ENCODE peak calls at places on chromosomes 3 and 15, in ten cellular contexts. V is lung, S is psoas muscle, H is pancreas, Y is Panc1, Z is PC-3, L is IMR-90, J is right cardiac atrium, T is cardiac muscle cell, I is body of pancreas. A is an unnamed sample.

GRCh38 chr3:103085465-103085864 is 650.6 kb downstream of the ZPLD1 start:
- DNase-seq in V (no peak), S (no peak), H (no peak), Y (no peak), Z (no peak), L (no peak), J (no peak), T (peak; percentile 3), I (no peak), A (no peak)

GRCh38 chr3:143654906-143655305 is 193.4 kb downstream of the SLC9A9 start:
- DNase-seq in V (no peak), S (no peak), H (no peak), Y (no peak), Z (no peak), L (no peak), J (no peak), T (no peak), I (no peak), A (no peak)

GRCh38 chr15:71892335-71892734 is 82.0 kb downstream of the NR2E3 start:
- DNase-seq in V (no peak), S (no peak), H (no peak), Y (no peak), Z (no peak), L (no peak), J (no peak), T (no peak), I (no peak), A (no peak)

GRCh38 chr3:196192036-196193001 is 18.9 kb downstream of the ZDHHC19 start:
- DNase-seq in V (no peak), S (peak; percentile 77), H (no peak), Y (no peak), Z (no peak), L (no peak), J (peak; percentile 69), T (no peak), I (no peak), A (peak; percentile 37)

GRCh38 chr3:126464997-126465396 is 10.7 kb downstream of the ZXDC start:
- DNase-seq in V (no peak), S (peak; percentile 48), H (peak; percentile 58), Y (no peak), Z (no peak), L (no peak), J (no peak), T (no peak), I (peak; percentile 66), A (no peak)

GRCh38 chr3:31402118-31402517 is 130.6 kb upstream of the STT3B start:
- DNase-seq in V (no peak), S (no peak), H (no peak), Y (no peak), Z (no peak), L (no peak), J (no peak), T (no peak), I (no peak), A (no peak)

GRCh38 chr3:128009952-128010846 is 42.0 kb upstream of the SEC61A1 start:
- DNase-seq in V (no peak), S (no peak), H (no peak), Y (no peak), Z (no peak), L (peak; percentile 50), J (no peak), T (no peak), I (no peak), A (no peak)

GRCh38 chr15:31359722-31360111 is 33.1 kb downstream of the KLF13 start:
- DNase-seq in V (no peak), S (no peak), H (no peak), Y (no peak), Z (no peak), L (no peak), J (no peak), T (no peak), I (no peak), A (no peak)

GRCh38 chr3:71258526-71258925 is 325.0 kb downstream of the FOXP1 start:
- DNase-seq in V (no peak), S (no peak), H (no peak), Y (no peak), Z (no peak), L (no peak), J (no peak), T (no peak), I (no peak), A (no peak)

GRCh38 chr3:138007898-138008297 is 2.1 kb upstream of the CLDN18 start:
- DNase-seq in V (no peak), S (no peak), H (no peak), Y (no peak), Z (no peak), L (no peak), J (no peak), T (no peak), I (no peak), A (no peak)

GRCh38 chr3:61358364-61358763 is 107.1 kb upstream of the FHIT start:
- DNase-seq in V (peak; percentile 52), S (peak; percentile 77), H (peak; percentile 6), Y (no peak), Z (no peak), L (no peak), J (peak; percentile 92), T (peak; percentile 76), I (peak; percentile 45), A (no peak)

GRCh38 chr3:65575376-65575840 is 463.3 kb downstream of the MAGI1 start:
- DNase-seq in V (no peak), S (no peak), H (no peak), Y (peak; percentile 61), Z (peak; percentile 80), L (peak; percentile 98), J (no peak), T (no peak), I (no peak), A (no peak)

GRCh38 chr3:10753964-10754363 is 62.1 kb upstream of the SLC6A11 start:
- DNase-seq in V (no peak), S (peak; percentile 63), H (peak; percentile 10), Y (no peak), Z (peak; percentile 69), L (peak; percentile 32), J (peak; percentile 85), T (peak; percentile 92), I (no peak), A (peak; percentile 74)

GRCh38 chr3:42143440-42143839 is 52.3 kb downstream of the TRAK1 start:
- DNase-seq in V (no peak), S (peak; percentile 54), H (no peak), Y (no peak), Z (no peak), L (no peak), J (no peak), T (no peak), I (no peak), A (no peak)

GRCh38 chr3:104717828-104718196 is 648.9 kb upstream of the ALCAM start:
- DNase-seq in V (no peak), S (no peak), H (no peak), Y (no peak), Z (no peak), L (peak; percentile 68), J (no peak), T (no peak), I (no peak), A (no peak)

GRCh38 chr3:152235709-152236298 is 32.9 kb upstream of the MBNL1 start:
- DNase-seq in V (no peak), S (no peak), H (no peak), Y (no peak), Z (no peak), L (peak; percentile 18), J (no peak), T (no peak), I (no peak), A (no peak)

GRCh38 chr3:183500981-183501704 is 54.4 kb downstream of the KLHL6 start:
- DNase-seq in V (no peak), S (no peak), H (no peak), Y (no peak), Z (no peak), L (no peak), J (no peak), T (no peak), I (no peak), A (no peak)

GRCh38 chr15:68210821-68211655 is 5.9 kb upstream of the CALML4 start:
- DNase-seq in V (peak; percentile 47), S (peak; percentile 81), H (peak; percentile 43), Y (no peak), Z (peak; percentile 38), L (peak; percentile 42), J (peak; percentile 90), T (peak; percentile 78), I (peak; percentile 61), A (no peak)

DNA sequence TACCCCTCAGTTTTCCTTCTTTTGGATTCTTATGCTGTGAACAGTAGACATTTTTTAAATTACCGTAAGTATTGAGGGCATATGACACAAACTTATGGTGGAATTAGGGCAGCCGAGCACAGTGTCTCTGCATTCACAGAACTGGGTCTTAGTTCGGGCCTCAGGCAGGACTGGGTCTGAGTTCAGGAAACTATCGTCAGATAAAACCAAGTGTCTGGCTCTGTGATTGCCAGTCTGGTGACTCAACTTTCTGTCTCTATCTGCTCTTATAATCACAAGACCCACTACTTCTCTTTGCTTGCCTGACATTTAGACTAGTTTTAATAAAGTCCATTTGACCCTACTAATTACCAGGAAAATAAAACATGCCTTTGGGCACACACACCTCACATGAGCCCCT is 146.2 kb downstream of the LMLN start:
- DNase-seq in V (no peak), S (no peak), H (no peak), Y (no peak), Z (no peak), L (no peak), J (no peak), T (no peak), I (no peak), A (no peak)
- H3K9me3 ChIP-seq in V (peaks cover 3% of the 10 kb centered on the region), S (no peaks in the 10 kb centered on the region), H (no peaks in the 10 kb centered on the region), Y (no peaks in the 10 kb centered on the region), Z (no peaks in the 10 kb centered on the region), L (no peaks in the 10 kb centered on the region), J (no peaks in the 10 kb centered on the region), T (no peaks in the 10 kb centered on the region), I (no peaks in the 10 kb centered on the region), A (no peaks in the 10 kb centered on the region)

DNA sequence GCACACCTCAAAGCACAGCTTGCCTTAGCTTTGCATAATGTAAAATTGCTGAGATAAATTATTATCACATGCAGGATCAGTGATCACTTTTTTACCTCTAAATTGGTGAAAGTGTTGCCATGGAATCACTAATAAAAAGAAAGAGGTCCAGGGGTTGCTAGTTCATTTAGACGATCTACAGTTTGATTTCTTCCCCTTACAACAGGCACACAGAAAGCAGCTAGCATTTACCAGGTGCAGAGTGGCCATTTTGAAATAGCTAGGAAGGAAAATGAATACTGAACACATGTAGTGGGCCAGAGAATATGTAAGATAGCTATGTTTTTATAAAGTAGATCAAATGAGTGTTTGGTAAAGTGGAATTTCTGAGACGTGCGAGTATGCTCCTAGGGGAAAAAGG is 98.7 kb upstream of the CHL1 start:
- DNase-seq in V (no peak), S (no peak), H (no peak), Y (no peak), Z (no peak), L (no peak), J (no peak), T (no peak), I (no peak), A (no peak)
- H3K9me3 ChIP-seq in V (no peaks in the 10 kb centered on the region), S (no peaks in the 10 kb centered on the region), H (no peaks in the 10 kb centered on the region), Y (no peaks in the 10 kb centered on the region), Z (peaks cover 17% of the 10 kb centered on the region), L (no peaks in the 10 kb centered on the region), J (no peaks in the 10 kb centered on the region), T (no peaks in the 10 kb centered on the region), I (no peaks in the 10 kb centered on the region), A (no peaks in the 10 kb centered on the region)

GRCh38 chr3:6113338-6113737 is 747.6 kb upstream of the GRM7 start:
- DNase-seq in V (no peak), S (no peak), H (peak; percentile 6), Y (no peak), Z (no peak), L (no peak), J (no peak), T (no peak), I (no peak), A (no peak)
- H3K9me3 ChIP-seq in V (no peaks in the 10 kb centered on the region), S (no peaks in the 10 kb centered on the region), H (no peaks in the 10 kb centered on the region), Y (no peaks in the 10 kb centered on the region), Z (no peaks in the 10 kb centered on the region), L (peaks cover 4% of the 10 kb centered on the region), J (no peaks in the 10 kb centered on the region), T (no peaks in the 10 kb centered on the region), I (no peaks in the 10 kb centered on the region), A (no peaks in the 10 kb centered on the region)

GRCh38 chr15:64865998-64866520 is 24.3 kb downstream of the PLEKHO2 start:
- DNase-seq in V (no peak), S (no peak), H (no peak), Y (no peak), Z (no peak), L (peak; percentile 98), J (no peak), T (no peak), I (no peak), A (no peak)
- H3K9me3 ChIP-seq in V (no peaks in the 10 kb centered on the region), S (no peaks in the 10 kb centered on the region), H (no peaks in the 10 kb centered on the region), Y (no peaks in the 10 kb centered on the region), Z (no peaks in the 10 kb centered on the region), L (no peaks in the 10 kb centered on the region), J (no peaks in the 10 kb centered on the region), T (no peaks in the 10 kb centered on the region), I (no peaks in the 10 kb centered on the region), A (no peaks in the 10 kb centered on the region)